ENCODE peak calls at places on chromosome 22, in eight cellular contexts. One of them, this sample, is unnamed.

GRCh38 chr22:42299586-42300285 is 29.3 kb upstream of the TCF20 start:
- DNase-seq in cardiac fibroblast: no peak
- DNase-seq in suprapubic skin: no peak
- DNase-seq in AG04450: no peak
- DNase-seq in dorsolateral prefrontal cortex: no peak
- DNase-seq in IMR-90: no peak
- DNase-seq in heart left ventricle: no peak
- DNase-seq in neural progenitor cell: peak
- DNase-seq in this sample: no peak

GRCh38 chr22:35054064-35054463 is 11.9 kb upstream of the ISX start:
- DNase-seq in cardiac fibroblast: no peak
- DNase-seq in suprapubic skin: no peak
- DNase-seq in AG04450: no peak
- DNase-seq in dorsolateral prefrontal cortex: no peak
- DNase-seq in IMR-90: no peak
- DNase-seq in heart left ventricle: no peak
- DNase-seq in neural progenitor cell: no peak
- DNase-seq in this sample: no peak

GRCh38 chr22:27765706-27766291 is 35.8 kb downstream of the MN1 start:
- DNase-seq in cardiac fibroblast: no peak
- DNase-seq in suprapubic skin: no peak
- DNase-seq in AG04450: no peak
- DNase-seq in dorsolateral prefrontal cortex: no peak
- DNase-seq in IMR-90: no peak
- DNase-seq in heart left ventricle: no peak
- DNase-seq in neural progenitor cell: no peak
- DNase-seq in this sample: no peak

GRCh38 chr22:21760640-21761039 is 25.0 kb upstream of the YPEL1 start:
- DNase-seq in cardiac fibroblast: peak
- DNase-seq in suprapubic skin: no peak
- DNase-seq in AG04450: peak
- DNase-seq in dorsolateral prefrontal cortex: no peak
- DNase-seq in IMR-90: peak
- DNase-seq in heart left ventricle: no peak
- DNase-seq in neural progenitor cell: no peak
- DNase-seq in this sample: peak

GRCh38 chr22:23282089-23282501 is 101.8 kb downstream of the BCR start:
- DNase-seq in cardiac fibroblast: peak
- DNase-seq in suprapubic skin: peak
- DNase-seq in AG04450: peak
- DNase-seq in dorsolateral prefrontal cortex: peak
- DNase-seq in IMR-90: peak
- DNase-seq in heart left ventricle: no peak
- DNase-seq in neural progenitor cell: no peak
- DNase-seq in this sample: peak

GRCh38 chr22:29150701-29151100 is 55.0 kb upstream of the EMID1 start:
- DNase-seq in cardiac fibroblast: no peak
- DNase-seq in suprapubic skin: peak
- DNase-seq in AG04450: no peak
- DNase-seq in dorsolateral prefrontal cortex: no peak
- DNase-seq in IMR-90: no peak
- DNase-seq in heart left ventricle: no peak
- DNase-seq in neural progenitor cell: no peak
- DNase-seq in this sample: no peak

GRCh38 chr22:46029574-46030200 is 52.7 kb upstream of the WNT7B start:
- DNase-seq in cardiac fibroblast: no peak
- DNase-seq in suprapubic skin: peak
- DNase-seq in AG04450: no peak
- DNase-seq in dorsolateral prefrontal cortex: no peak
- DNase-seq in IMR-90: no peak
- DNase-seq in heart left ventricle: no peak
- DNase-seq in neural progenitor cell: no peak
- DNase-seq in this sample: no peak

GRCh38 chr22:42296381-42296853 is 26.0 kb upstream of the TCF20 start:
- DNase-seq in cardiac fibroblast: no peak
- DNase-seq in suprapubic skin: no peak
- DNase-seq in AG04450: no peak
- DNase-seq in dorsolateral prefrontal cortex: peak
- DNase-seq in IMR-90: no peak
- DNase-seq in heart left ventricle: peak
- DNase-seq in neural progenitor cell: no peak
- DNase-seq in this sample: peak

GRCh38 chr22:22168190-22168940 is 76.2 kb upstream of the VPREB1 start:
- DNase-seq in cardiac fibroblast: peak
- DNase-seq in suprapubic skin: no peak
- DNase-seq in AG04450: peak
- DNase-seq in dorsolateral prefrontal cortex: no peak
- DNase-seq in IMR-90: peak
- DNase-seq in heart left ventricle: no peak
- DNase-seq in neural progenitor cell: peak
- DNase-seq in this sample: peak

GRCh38 chr22:27866136-27867091 is 52.6 kb downstream of the PITPNB start:
- DNase-seq in cardiac fibroblast: peak
- DNase-seq in suprapubic skin: no peak
- DNase-seq in AG04450: peak
- DNase-seq in dorsolateral prefrontal cortex: no peak
- DNase-seq in IMR-90: peak
- DNase-seq in heart left ventricle: no peak
- DNase-seq in neural progenitor cell: no peak
- DNase-seq in this sample: peak

GRCh38 chr22:30435674-30436126 is 10.1 kb downstream of the MTFP1 start:
- DNase-seq in cardiac fibroblast: no peak
- DNase-seq in suprapubic skin: no peak
- DNase-seq in AG04450: no peak
- DNase-seq in dorsolateral prefrontal cortex: no peak
- DNase-seq in IMR-90: no peak
- DNase-seq in heart left ventricle: peak
- DNase-seq in neural progenitor cell: no peak
- DNase-seq in this sample: no peak

GRCh38 chr22:32343929-32344328 is 13.7 kb upstream of the RFPL3 start:
- DNase-seq in cardiac fibroblast: no peak
- DNase-seq in suprapubic skin: no peak
- DNase-seq in AG04450: no peak
- DNase-seq in dorsolateral prefrontal cortex: no peak
- DNase-seq in IMR-90: no peak
- DNase-seq in heart left ventricle: no peak
- DNase-seq in neural progenitor cell: no peak
- DNase-seq in this sample: no peak

GRCh38 chr22:46690146-46690545 is 47.9 kb downstream of the CERK start:
- DNase-seq in cardiac fibroblast: no peak
- DNase-seq in suprapubic skin: no peak
- DNase-seq in AG04450: no peak
- DNase-seq in dorsolateral prefrontal cortex: no peak
- DNase-seq in IMR-90: no peak
- DNase-seq in heart left ventricle: no peak
- DNase-seq in neural progenitor cell: no peak
- DNase-seq in this sample: no peak

GRCh38 chr22:30074994-30075393 is 5.3 kb upstream of the HORMAD2 start:
- DNase-seq in cardiac fibroblast: no peak
- DNase-seq in suprapubic skin: no peak
- DNase-seq in AG04450: no peak
- DNase-seq in dorsolateral prefrontal cortex: no peak
- DNase-seq in IMR-90: no peak
- DNase-seq in heart left ventricle: no peak
- DNase-seq in neural progenitor cell: no peak
- DNase-seq in this sample: no peak

GRCh38 chr22:35688913-35689675 is 28.6 kb upstream of the APOL5 start:
- DNase-seq in cardiac fibroblast: no peak
- DNase-seq in suprapubic skin: no peak
- DNase-seq in AG04450: no peak
- DNase-seq in dorsolateral prefrontal cortex: no peak
- DNase-seq in IMR-90: peak
- DNase-seq in heart left ventricle: no peak
- DNase-seq in neural progenitor cell: no peak
- DNase-seq in this sample: no peak

GRCh38 chr22:29431986-29432385 is 6.4 kb upstream of the RFPL1 start:
- DNase-seq in cardiac fibroblast: no peak
- DNase-seq in suprapubic skin: no peak
- DNase-seq in AG04450: no peak
- DNase-seq in dorsolateral prefrontal cortex: no peak
- DNase-seq in IMR-90: no peak
- DNase-seq in heart left ventricle: no peak
- DNase-seq in neural progenitor cell: peak
- DNase-seq in this sample: no peak

GRCh38 chr22:35467788-35468187 is 67.8 kb downstream of the MCM5 start:
- DNase-seq in cardiac fibroblast: peak
- DNase-seq in suprapubic skin: peak
- DNase-seq in AG04450: no peak
- DNase-seq in dorsolateral prefrontal cortex: peak
- DNase-seq in IMR-90: peak
- DNase-seq in heart left ventricle: peak
- DNase-seq in neural progenitor cell: peak
- DNase-seq in this sample: no peak

GRCh38 chr22:26318975-26319374 is 110.1 kb upstream of the ASPHD2 start:
- DNase-seq in cardiac fibroblast: peak
- DNase-seq in suprapubic skin: no peak
- DNase-seq in AG04450: no peak
- DNase-seq in dorsolateral prefrontal cortex: no peak
- DNase-seq in IMR-90: no peak
- DNase-seq in heart left ventricle: no peak
- DNase-seq in neural progenitor cell: no peak
- DNase-seq in this sample: peak
- TF ChIP-seq CTCF in cardiac fibroblast: peak
- TF ChIP-seq CTCF in suprapubic skin: no peak
- TF ChIP-seq CTCF in AG04450: no peak
- TF ChIP-seq CTCF in dorsolateral prefrontal cortex: no peak
- TF ChIP-seq CTCF in IMR-90: no peak
- TF ChIP-seq CTCF in heart left ventricle: no peak
- TF ChIP-seq CTCF in neural progenitor cell: no peak
- TF ChIP-seq CTCF in this sample: peak

GRCh38 chr22:43385770-43386641 is 25.8 kb upstream of the MPPED1 start:
- DNase-seq in cardiac fibroblast: peak
- DNase-seq in suprapubic skin: no peak
- DNase-seq in AG04450: peak
- DNase-seq in dorsolateral prefrontal cortex: peak
- DNase-seq in IMR-90: peak
- DNase-seq in heart left ventricle: peak
- DNase-seq in neural progenitor cell: peak
- DNase-seq in this sample: peak
- TF ChIP-seq CTCF in cardiac fibroblast: peak
- TF ChIP-seq CTCF in suprapubic skin: peak
- TF ChIP-seq CTCF in AG04450: peak
- TF ChIP-seq CTCF in dorsolateral prefrontal cortex: peak
- TF ChIP-seq CTCF in IMR-90: peak
- TF ChIP-seq CTCF in heart left ventricle: peak
- TF ChIP-seq CTCF in neural progenitor cell: peak
- TF ChIP-seq CTCF in this sample: peak

GRCh38 chr22:36979016-36979415 is 40.2 kb downstream of the TST start:
- DNase-seq in cardiac fibroblast: no peak
- DNase-seq in suprapubic skin: no peak
- DNase-seq in AG04450: no peak
- DNase-seq in dorsolateral prefrontal cortex: no peak
- DNase-seq in IMR-90: no peak
- DNase-seq in heart left ventricle: no peak
- DNase-seq in neural progenitor cell: no peak
- DNase-seq in this sample: no peak

GRCh38 chr22:36977947-36978660 is 41.1 kb downstream of the TST start:
- DNase-seq in cardiac fibroblast: peak
- DNase-seq in suprapubic skin: peak
- DNase-seq in AG04450: peak
- DNase-seq in dorsolateral prefrontal cortex: peak
- DNase-seq in IMR-90: peak
- DNase-seq in heart left ventricle: peak
- DNase-seq in neural progenitor cell: peak
- DNase-seq in this sample: peak

GRCh38 chr22:36979511-36979910 is 39.7 kb downstream of the TST start:
- DNase-seq in cardiac fibroblast: no peak
- DNase-seq in suprapubic skin: no peak
- DNase-seq in AG04450: no peak
- DNase-seq in dorsolateral prefrontal cortex: no peak
- DNase-seq in IMR-90: no peak
- DNase-seq in heart left ventricle: no peak
- DNase-seq in neural progenitor cell: no peak
- DNase-seq in this sample: no peak

GRCh38 chr22:36981247-36981775 is 37.9 kb downstream of the TST start:
- DNase-seq in cardiac fibroblast: no peak
- DNase-seq in suprapubic skin: no peak
- DNase-seq in AG04450: no peak
- DNase-seq in dorsolateral prefrontal cortex: peak
- DNase-seq in IMR-90: no peak
- DNase-seq in heart left ventricle: no peak
- DNase-seq in neural progenitor cell: no peak
- DNase-seq in this sample: no peak

GRCh38 chr22:36977401-36977861 is 41.8 kb downstream of the TST start:
- DNase-seq in cardiac fibroblast: peak
- DNase-seq in suprapubic skin: peak
- DNase-seq in AG04450: no peak
- DNase-seq in dorsolateral prefrontal cortex: peak
- DNase-seq in IMR-90: peak
- DNase-seq in heart left ventricle: peak
- DNase-seq in neural progenitor cell: peak
- DNase-seq in this sample: no peak
- TF ChIP-seq CTCF in cardiac fibroblast: peak
- TF ChIP-seq CTCF in suprapubic skin: no peak
- TF ChIP-seq CTCF in AG04450: peak
- TF ChIP-seq CTCF in dorsolateral prefrontal cortex: no peak
- TF ChIP-seq CTCF in IMR-90: peak
- TF ChIP-seq CTCF in heart left ventricle: peak
- TF ChIP-seq CTCF in neural progenitor cell: peak
- TF ChIP-seq CTCF in this sample: no peak

DNA sequence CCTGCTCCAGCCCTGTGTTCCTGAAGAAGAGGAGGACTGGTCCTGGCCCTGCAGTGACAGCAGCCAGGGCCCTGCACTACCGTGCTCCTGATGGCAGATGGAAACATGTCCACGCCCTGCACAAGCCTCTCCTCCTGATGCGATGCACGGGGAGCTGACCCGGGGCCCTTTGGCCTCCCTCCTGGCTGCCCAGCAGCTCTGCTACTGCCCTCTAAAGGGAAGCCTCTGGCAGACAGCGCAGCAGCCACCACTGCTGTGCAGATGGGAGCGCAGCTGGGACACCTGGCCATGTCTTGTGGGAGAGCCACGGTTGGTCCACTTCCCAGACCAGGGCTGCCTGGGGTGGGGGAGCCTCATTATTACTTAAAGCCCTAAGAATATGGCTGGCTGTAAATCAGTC is 38.2 kb downstream of the TBX1 start:
- DNase-seq in cardiac fibroblast: no peak
- DNase-seq in suprapubic skin: peak
- DNase-seq in AG04450: no peak
- DNase-seq in dorsolateral prefrontal cortex: no peak
- DNase-seq in IMR-90: no peak
- DNase-seq in heart left ventricle: peak
- DNase-seq in neural progenitor cell: peak
- DNase-seq in this sample: no peak
- TF ChIP-seq CTCF in cardiac fibroblast: no peak
- TF ChIP-seq CTCF in suprapubic skin: no peak
- TF ChIP-seq CTCF in AG04450: no peak
- TF ChIP-seq CTCF in dorsolateral prefrontal cortex: no peak
- TF ChIP-seq CTCF in IMR-90: no peak
- TF ChIP-seq CTCF in heart left ventricle: no peak
- TF ChIP-seq CTCF in neural progenitor cell: peak
- TF ChIP-seq CTCF in this sample: no peak